ENCODE peak calls at places on chromosomes 2 and 18, in seven cellular contexts. X is OCI-LY7, R is HCT116, D is hepatocyte, S is GM23338, U is neural progenitor cell, K is SK-N-SH. E is an unnamed sample.

GRCh38 chr2:159890945-159891588 is 93.1 kb upstream of the CD302 start:
- DNase-seq in K (no peak), U (no peak), D (no peak), X (no peak), R (no peak), S (no peak), E (peak; percentile 91)

GRCh38 chr2:64295326-64296149 is 151.3 kb upstream of the PELI1 start:
- DNase-seq in K (no peak), D (no peak), X (no peak), U (no peak), R (no peak), S (no peak), E (no peak)

GRCh38 chr2:18551623-18552022 is 8.8 kb downstream of the RDH14 start:
- DNase-seq in X (no peak), U (no peak), K (peak; percentile 47), D (no peak), R (no peak), S (no peak), E (no peak)

GRCh38 chr2:25948437-25948836 is 33.9 kb downstream of the KIF3C start:
- DNase-seq in U (no peak), D (no peak), X (no peak), S (no peak), R (no peak), K (no peak), E (no peak)

GRCh38 chr18:3485153-3486149 is 35.5 kb downstream of the TGIF1 start:
- DNase-seq in S (no peak), U (no peak), R (no peak), D (no peak), X (no peak), K (no peak), E (no peak)

GRCh38 chr2:190838492-190838910 is 42.1 kb upstream of the GLS start:
- DNase-seq in D (no peak), U (no peak), R (no peak), K (no peak), S (no peak), X (no peak), E (no peak)

GRCh38 chr2:171723724-171724683 is 36.7 kb downstream of the DYNC1I2 start:
- DNase-seq in S (peak; percentile 54), D (no peak), K (peak; percentile 30), R (no peak), U (peak; percentile 90), X (no peak), E (no peak)

GRCh38 chr2:6909431-6910385 is 7.5 kb upstream of the RNF144A start:
- DNase-seq in R (no peak), D (no peak), X (peak; percentile 7), K (no peak), U (no peak), S (no peak), E (peak; percentile 67)

GRCh38 chr2:197515277-197515797 is 529 bp upstream of the MOB4 start:
- DNase-seq in X (peak; percentile 89), R (peak; percentile 12), S (no peak), U (no peak), K (peak; percentile 60), D (peak; percentile 3), E (peak; percentile 78)

GRCh38 chr2:128354731-128355470 is 36.2 kb upstream of the HS6ST1 start:
- DNase-seq in D (no peak), R (no peak), X (no peak), K (no peak), S (no peak), U (no peak), E (no peak)

GRCh38 chr2:164458801-164459200 is 162.5 kb downstream of the GRB14 start:
- DNase-seq in K (peak; percentile 44), R (no peak), S (peak; percentile 59), X (no peak), U (no peak), D (no peak), E (no peak)

GRCh38 chr18:8806105-8806797 is 100.9 kb downstream of the MTCL1 start:
- DNase-seq in K (no peak), D (no peak), S (no peak), X (no peak), R (no peak), U (no peak), E (no peak)

GRCh38 chr2:240626531-240627300 is 1.4 kb downstream of the GPR35 start:
- DNase-seq in S (no peak), D (peak; percentile 53), U (no peak), K (peak; percentile 56), X (no peak), R (no peak), E (no peak)

GRCh38 chr2:3185256-3185655 is 192.4 kb downstream of the EIPR1 start:
- DNase-seq in X (no peak), D (no peak), K (no peak), R (no peak), U (no peak), S (no peak), E (no peak)

GRCh38 chr2:39494784-39495251 is 57.7 kb upstream of the MAP4K3 start:
- DNase-seq in D (peak; percentile 46), S (peak; percentile 51), K (no peak), R (no peak), U (peak; percentile 24), X (no peak), E (no peak)

GRCh38 chr2:78175642-78176041 is 653.5 kb upstream of the LRRTM4 start:
- DNase-seq in X (no peak), R (no peak), D (no peak), S (peak; percentile 49), U (peak; percentile 24), K (no peak), E (no peak)

GRCh38 chr2:237662671-237663093 is 35.3 kb downstream of the LRRFIP1 start:
- DNase-seq in K (peak; percentile 63), X (peak; percentile 86), U (peak; percentile 84), R (peak; percentile 61), S (peak; percentile 96), D (peak; percentile 94), E (peak; percentile 50)

GRCh38 chr18:73270919-73271318 is 403.1 kb upstream of the NETO1 start:
- DNase-seq in S (no peak), D (no peak), U (no peak), R (no peak), K (no peak), X (no peak), E (no peak)

GRCh38 chr2:96423281-96423680 is 81.9 kb downstream of the NEURL3 start:
- DNase-seq in K (no peak), R (no peak), S (no peak), X (no peak), D (no peak), U (no peak), E (no peak)

GRCh38 chr2:241505086-241505780 is 3.2 kb downstream of the STK25 start:
- DNase-seq in D (no peak), S (no peak), R (no peak), K (peak; percentile 8), U (no peak), X (no peak), E (no peak)

GRCh38 chr2:167258712-167259111 is 370.4 kb downstream of the XIRP2 start:
- DNase-seq in S (peak; percentile 50), U (no peak), X (no peak), R (no peak), K (no peak), D (no peak), E (no peak)

GRCh38 chr2:223797811-223798721 is 39.3 kb downstream of the AP1S3 start:
- DNase-seq in U (peak; percentile 39), X (peak; percentile 83), R (no peak), S (peak; percentile 24), K (peak; percentile 48), D (peak; percentile 47), E (no peak)

GRCh38 chr18:44819944-44820510 is 139.3 kb downstream of the SETBP1 start:
- DNase-seq in D (no peak), K (no peak), S (no peak), R (no peak), U (no peak), X (no peak), E (no peak)

GRCh38 chr18:13279181-13280065 is 60.9 kb downstream of the LDLRAD4 start:
- DNase-seq in R (no peak), S (no peak), K (no peak), D (no peak), X (no peak), U (no peak), E (no peak)

GRCh38 chr2:227862227-227862740 is 9.1 kb upstream of the DAW1 start:
- DNase-seq in U (peak; percentile 60), R (peak; percentile 51), X (peak; percentile 42), K (peak; percentile 48), S (peak; percentile 72), D (peak; percentile 62), E (peak; percentile 57)

GRCh38 chr2:133843551-133843950 is 275.3 kb upstream of the NCKAP5 start:
- DNase-seq in U (no peak), D (no peak), S (no peak), X (no peak), R (no peak), K (no peak), E (no peak)
- TF ChIP-seq EZH2phosphoT487 in U (no peak), D (no peak), S (no peak), X (no peak), R (no peak), K (no peak), E (no peak)

GRCh38 chr2:116980354-116980753 is 834.1 kb upstream of the DDX18 start:
- DNase-seq in D (no peak), K (no peak), U (peak; percentile 20), S (peak; percentile 14), R (no peak), X (no peak), E (no peak)
- TF ChIP-seq CTCF in D (no peak), K (no peak), U (no peak), S (no peak), R (no peak), X (no peak), E (no peak)

DNA sequence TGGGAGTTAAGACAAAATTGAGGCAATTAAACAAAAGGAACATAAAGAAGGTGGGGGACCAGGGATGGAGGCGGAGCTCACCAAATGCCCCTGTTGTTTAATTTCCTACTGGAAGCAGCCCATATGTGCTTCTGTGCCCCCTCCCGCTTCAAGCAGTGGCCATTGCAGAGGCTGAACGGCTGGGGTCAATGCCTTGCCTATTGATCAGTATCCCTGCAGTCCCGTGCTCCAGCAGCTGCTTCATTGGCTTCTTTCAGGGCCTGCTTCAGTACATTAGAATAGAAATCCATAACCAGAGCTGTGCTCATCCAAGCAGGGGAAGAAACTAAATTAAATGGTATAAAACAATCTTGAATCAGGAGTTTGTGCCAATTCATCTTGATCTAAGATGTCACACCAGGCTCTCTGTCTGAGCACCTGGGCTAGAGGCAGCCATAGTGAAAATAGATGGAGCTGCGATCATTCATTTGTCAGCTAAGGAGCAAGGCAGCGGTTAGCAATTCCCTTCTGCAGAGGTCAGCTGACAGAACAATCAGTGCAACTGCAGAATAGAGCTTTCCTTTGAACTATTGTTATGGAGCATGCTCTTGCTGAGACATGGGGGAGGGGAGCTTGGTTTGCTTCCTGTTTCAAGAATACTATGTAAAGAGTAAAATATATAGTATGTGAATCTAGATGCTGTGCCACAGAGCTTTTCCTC is 222.4 kb downstream of the WDR7 start:
- DNase-seq in S (peak; percentile 96), D (peak; percentile 19), U (peak; percentile 66), X (peak; percentile 17), K (no peak), R (no peak), E (peak; percentile 11)
- H3K4me2 ChIP-seq in S (peak overlapping the region; percentile 48), D (no peak overlapping the region), U (peak overlapping the region; percentile 74), X (no peak overlapping the region), K (no peak overlapping the region), R (no peak overlapping the region), E (no peak overlapping the region)

DNA sequence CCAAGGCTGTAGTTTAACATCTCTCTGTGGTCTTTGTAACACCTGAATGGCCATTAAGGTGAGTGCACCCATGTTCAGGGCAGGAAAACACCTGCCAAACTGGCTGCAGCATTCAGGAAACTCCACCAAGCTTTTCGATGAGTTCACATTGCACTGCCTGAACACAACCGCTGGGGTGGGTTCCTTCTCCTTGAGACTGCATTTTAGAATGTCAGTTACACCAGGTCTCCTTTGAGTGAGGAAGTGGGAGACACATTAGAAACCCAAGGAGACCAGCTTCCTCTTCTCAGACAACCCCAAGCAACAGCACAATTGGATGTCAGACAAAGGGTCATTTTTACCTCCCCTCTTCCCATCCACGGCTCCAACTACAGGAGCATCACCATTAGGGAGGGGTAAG is 35.2 kb downstream of the CYRIA start:
- DNase-seq in X (peak; percentile 66), U (no peak), R (no peak), S (no peak), K (no peak), D (no peak), E (no peak)
- TF ChIP-seq EZH2phosphoT487 in X (no peak), U (no peak), R (no peak), S (no peak), K (no peak), D (no peak), E (no peak)